ENCODE peak calls at places on chromosomes 11 and 22, in seven cellular contexts. B is fibroblast of the aortic adventitia, Z is OCI-LY7, G is MCF 10A, H is transverse colon, D is brain microvascular endothelial cell, K is astrocyte of the spinal cord. N is an unnamed sample.

GRCh38 chr11:100957499-100957898 is 172.1 kb downstream of the PGR start:
- DNase-seq in H (no peak), Z (no peak), D (no peak), K (no peak), G (no peak), B (no peak), N (no peak)

GRCh38 chr11:76233936-76234703 is 27.8 kb upstream of the WNT11 start:
- DNase-seq in B (peak), H (peak), G (peak), K (peak), D (no peak), Z (peak), N (peak)

GRCh38 chr22:37492428-37493344 is 6.5 kb upstream of the MFNG start:
- DNase-seq in G (peak), K (peak), Z (peak), H (peak), B (peak), D (peak), N (peak)

GRCh38 chr22:39457047-39457545 is 284 bp downstream of the MGAT3 start:
- DNase-seq in K (no peak), B (no peak), H (no peak), G (no peak), D (no peak), Z (no peak), N (no peak)

GRCh38 chr22:42793848-42794405 is 63.1 kb downstream of the ARFGAP3 start:
- DNase-seq in B (no peak), Z (no peak), D (no peak), G (no peak), H (no peak), K (no peak), N (no peak)

GRCh38 chr11:113363406-113363805 is 24.2 kb upstream of the ANKK1 start:
- DNase-seq in H (no peak), K (no peak), Z (no peak), G (no peak), B (no peak), D (no peak), N (no peak)

GRCh38 chr11:15202626-15203025 is 87.9 kb downstream of the INSC start:
- DNase-seq in B (no peak), Z (no peak), D (no peak), K (no peak), H (no peak), G (no peak), N (no peak)

GRCh38 chr11:111460752-111461305 is 51.4 kb downstream of the BTG4 start:
- DNase-seq in K (peak), H (no peak), B (peak), Z (no peak), G (no peak), D (no peak), N (peak)

GRCh38 chr22:42646569-42647525 is 2.3 kb downstream of the CYB5R3 start:
- DNase-seq in Z (no peak), B (peak), G (no peak), K (no peak), D (no peak), H (peak), N (no peak)

GRCh38 chr11:77071671-77072605 is 5.2 kb downstream of the CAPN5 start:
- DNase-seq in G (no peak), K (no peak), D (peak), B (no peak), H (peak), Z (no peak), N (no peak)

GRCh38 chr11:102479733-102480132 is 27.2 kb upstream of the TMEM123 start:
- DNase-seq in H (no peak), D (no peak), Z (no peak), G (no peak), K (no peak), B (no peak), N (no peak)

GRCh38 chr11:13026722-13027121 is 17.6 kb downstream of the RASSF10 start:
- DNase-seq in D (no peak), K (no peak), H (no peak), G (no peak), Z (no peak), B (no peak), N (no peak)

GRCh38 chr22:35684270-35684700 is 33.4 kb upstream of the APOL5 start:
- DNase-seq in B (peak), H (no peak), G (peak), K (peak), D (peak), Z (peak), N (no peak)

GRCh38 chr11:128207861-128208321 is 379.5 kb downstream of the ETS1 start:
- DNase-seq in H (no peak), D (peak), Z (no peak), B (peak), K (peak), G (peak), N (no peak)

GRCh38 chr11:8756201-8756600 is 73.6 kb downstream of the RPL27A start:
- DNase-seq in B (peak), D (no peak), H (no peak), K (no peak), G (no peak), Z (no peak), N (no peak)

DNA sequence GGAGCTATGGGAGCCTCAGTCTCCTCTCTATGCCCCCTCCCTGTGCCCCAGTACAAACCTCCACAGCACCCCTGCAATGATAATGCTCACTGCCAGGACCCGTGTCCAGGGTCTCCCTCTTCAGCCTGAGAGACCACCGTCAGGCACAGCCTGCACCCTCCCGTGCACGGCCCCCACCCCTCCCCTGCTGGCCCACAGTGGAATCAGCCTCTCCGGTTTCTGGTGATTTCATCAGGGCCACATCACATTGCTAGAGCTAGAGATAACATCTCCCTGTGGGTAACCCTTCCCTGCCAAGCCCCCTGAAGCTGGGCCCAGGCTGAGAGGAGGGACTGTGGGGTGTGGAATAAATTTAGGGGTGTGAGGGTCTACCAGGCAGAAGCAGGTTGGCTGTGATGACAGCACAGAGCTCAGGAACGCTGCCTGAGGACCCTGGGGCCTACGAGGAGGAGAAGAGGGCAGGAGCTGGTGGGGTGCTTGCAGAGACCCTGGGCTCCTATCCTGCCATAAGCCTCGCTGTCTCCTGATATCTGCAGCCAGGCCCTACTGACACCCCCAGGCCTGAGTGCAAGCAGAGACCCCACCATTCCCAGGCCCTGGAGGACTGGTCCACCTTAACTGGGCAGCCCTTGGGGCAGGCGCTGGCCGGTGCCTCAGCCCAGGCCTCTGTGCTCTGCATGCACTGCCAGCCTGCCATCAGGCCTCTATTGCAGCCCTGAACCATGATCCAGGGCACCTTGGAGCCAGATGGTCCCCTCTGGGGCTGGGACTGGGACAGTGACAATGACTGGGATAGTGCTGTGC is at the start of gene KLHDC7B:
- DNase-seq in Z (no peak), H (no peak), B (peak), G (no peak), K (no peak), D (no peak), N (peak)
- TF ChIP-seq CTCF in Z (peak), H (no peak), B (peak), G (no peak), K (peak), D (peak), N (peak)

GRCh38 chr11:64036081-64037026 is 623 bp downstream of the FLRT1 start:
- DNase-seq in G (no peak), K (peak), Z (no peak), B (peak), D (peak), H (no peak), N (peak)
- TF ChIP-seq CTCF in G (no peak), K (no peak), Z (no peak), B (no peak), D (no peak), H (no peak), N (no peak)

DNA sequence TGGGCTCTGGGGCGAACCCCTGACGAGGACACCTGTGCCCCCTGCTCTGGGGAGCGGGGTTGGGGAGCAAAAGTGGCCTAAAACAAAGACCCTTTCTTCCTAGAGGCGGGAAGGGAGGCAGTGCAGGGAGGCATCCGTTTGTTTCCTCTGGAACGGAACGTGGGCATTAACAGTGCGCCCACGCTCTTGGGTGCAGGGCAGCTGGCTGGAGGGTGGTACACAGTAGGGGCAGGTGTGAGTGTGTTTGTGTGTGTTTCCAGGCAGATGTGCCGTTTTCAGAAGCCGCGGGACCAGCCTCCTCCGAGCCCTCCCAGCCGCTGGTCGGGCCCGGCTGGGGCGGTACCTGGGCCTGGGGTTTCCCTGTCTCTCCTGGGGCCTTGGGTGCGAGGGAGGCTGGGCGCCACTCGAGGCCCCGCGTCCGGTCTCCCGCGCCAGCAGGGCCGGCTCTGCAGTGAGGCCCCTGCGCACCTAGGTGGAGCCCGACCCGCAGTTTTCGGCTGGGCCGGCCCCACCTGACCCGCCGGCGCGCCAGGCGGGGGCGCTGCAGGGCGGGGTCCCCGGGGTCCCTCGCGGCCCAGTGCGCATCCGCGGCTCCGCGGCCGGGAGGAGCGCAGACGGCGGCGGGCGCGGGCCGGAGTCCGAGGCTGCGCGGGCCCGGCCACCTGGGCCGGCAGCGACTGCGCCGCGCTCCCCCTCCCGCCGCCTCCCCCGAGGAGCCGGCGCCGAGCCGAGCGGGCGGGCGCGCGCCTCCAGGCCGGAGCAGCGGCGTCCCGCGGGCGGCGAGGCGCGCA is 1252.7 kb downstream of the BRD1 start:
- DNase-seq in Z (no peak), D (no peak), B (no peak), H (peak), K (no peak), G (no peak), N (peak)
- TF ChIP-seq CTCF in Z (no peak), D (peak), B (no peak), H (peak), K (no peak), G (no peak), N (peak)

GRCh38 chr11:66718320-66718971 is 10.6 kb downstream of the SPTBN2 start:
- DNase-seq in G (no peak), B (no peak), D (no peak), Z (no peak), K (no peak), H (peak), N (no peak)
- TF ChIP-seq CTCF in G (no peak), B (no peak), D (no peak), Z (no peak), K (no peak), H (no peak), N (no peak)

GRCh38 chr22:19820880-19821522 is 33.7 kb downstream of the GNB1L start:
- DNase-seq in G (no peak), B (no peak), Z (no peak), H (no peak), D (no peak), K (no peak), N (no peak)
- TF ChIP-seq CTCF in G (no peak), B (no peak), Z (peak), H (no peak), D (peak), K (no peak), N (no peak)

GRCh38 chr11:74311352-74311926 is at the start of gene P4HA3:
- DNase-seq in Z (no peak), B (peak), H (peak), D (peak), K (peak), G (no peak), N (peak)
- TF ChIP-seq CTCF in Z (no peak), B (no peak), H (no peak), D (no peak), K (peak), G (no peak), N (no peak)